ENCODE peak calls at places on chromosomes 2 and 18, in four cellular contexts. One of them, this sample, is unnamed.

GRCh38 chr18:70429847-70430500 is 141.1 kb downstream of the SOCS6 start:
- DNase-seq in HepG2: no peak
- DNase-seq in K562: no peak
- DNase-seq in GM12878: no peak
- DNase-seq in this sample: no peak

GRCh38 chr2:60391250-60392013 is 162.0 kb downstream of the BCL11A start:
- DNase-seq in HepG2: no peak
- DNase-seq in K562: no peak
- DNase-seq in GM12878: no peak
- DNase-seq in this sample: no peak

GRCh38 chr2:238703436-238703835 is 144.4 kb upstream of the TWIST2 start:
- DNase-seq in K562: no peak
- DNase-seq in HepG2: no peak
- DNase-seq in GM12878: no peak
- DNase-seq in this sample: no peak

GRCh38 chr2:105797298-105797819 is 52.6 kb downstream of the NCK2 start:
- DNase-seq in HepG2: peak
- DNase-seq in K562: peak
- DNase-seq in GM12878: peak
- DNase-seq in this sample: no peak

GRCh38 chr2:190599073-190599472 is 49.8 kb upstream of the NAB1 start:
- DNase-seq in GM12878: no peak
- DNase-seq in HepG2: no peak
- DNase-seq in K562: no peak
- DNase-seq in this sample: no peak

GRCh38 chr2:204152616-204153015 is 216.1 kb downstream of the ICOS start:
- DNase-seq in GM12878: no peak
- DNase-seq in HepG2: no peak
- DNase-seq in K562: no peak
- DNase-seq in this sample: no peak

GRCh38 chr18:54117853-54118773 is 106.4 kb downstream of the MBD2 start:
- DNase-seq in GM12878: no peak
- DNase-seq in HepG2: no peak
- DNase-seq in K562: no peak
- DNase-seq in this sample: no peak

GRCh38 chr2:149000168-149000938 is 38.1 kb upstream of the LYPD6B start:
- DNase-seq in K562: no peak
- DNase-seq in GM12878: no peak
- DNase-seq in HepG2: no peak
- DNase-seq in this sample: no peak

GRCh38 chr2:11539317-11540147 is 5.7 kb downstream of the GREB1 start:
- DNase-seq in HepG2: peak
- DNase-seq in GM12878: no peak
- DNase-seq in K562: no peak
- DNase-seq in this sample: no peak

GRCh38 chr18:65527879-65528633 is 222.8 kb upstream of the CDH7 start:
- DNase-seq in GM12878: no peak
- DNase-seq in K562: no peak
- DNase-seq in HepG2: no peak
- DNase-seq in this sample: no peak

GRCh38 chr2:203909192-203909945 is 27.2 kb upstream of the ICOS start:
- DNase-seq in GM12878: no peak
- DNase-seq in K562: peak
- DNase-seq in HepG2: peak
- DNase-seq in this sample: peak

GRCh38 chr2:240141736-240142135 is 1.3 kb upstream of the OTOS start:
- DNase-seq in HepG2: no peak
- DNase-seq in GM12878: no peak
- DNase-seq in K562: no peak
- DNase-seq in this sample: no peak

GRCh38 chr2:122491011-122491410 is 735.6 kb downstream of the TSN start:
- DNase-seq in GM12878: no peak
- DNase-seq in K562: no peak
- DNase-seq in HepG2: no peak
- DNase-seq in this sample: no peak

GRCh38 chr2:65749549-65749948 is 317.1 kb upstream of the SPRED2 start:
- DNase-seq in GM12878: no peak
- DNase-seq in HepG2: no peak
- DNase-seq in K562: no peak
- DNase-seq in this sample: no peak

GRCh38 chr2:133972786-133973185 is 281.1 kb upstream of the MGAT5 start:
- DNase-seq in GM12878: no peak
- DNase-seq in HepG2: no peak
- DNase-seq in K562: no peak
- DNase-seq in this sample: no peak

GRCh38 chr2:120352701-120353590 is 7.0 kb downstream of the INHBB start:
- DNase-seq in HepG2: no peak
- DNase-seq in GM12878: no peak
- DNase-seq in K562: no peak
- DNase-seq in this sample: no peak

GRCh38 chr18:28189400-28190239 is 12.7 kb upstream of the CDH2 start:
- DNase-seq in HepG2: peak
- DNase-seq in K562: peak
- DNase-seq in GM12878: peak
- DNase-seq in this sample: no peak

GRCh38 chr2:138846216-138846821 is 66.1 kb upstream of the NXPH2 start:
- DNase-seq in HepG2: peak
- DNase-seq in GM12878: no peak
- DNase-seq in K562: peak
- DNase-seq in this sample: peak

GRCh38 chr2:151437630-151438029 is 27.9 kb downstream of the RIF1 start:
- DNase-seq in GM12878: no peak
- DNase-seq in K562: peak
- DNase-seq in HepG2: no peak
- DNase-seq in this sample: no peak

GRCh38 chr2:240925191-240925575 is 19.0 kb downstream of the CROCC2 start:
- DNase-seq in HepG2: no peak
- DNase-seq in K562: no peak
- DNase-seq in GM12878: no peak
- DNase-seq in this sample: peak

GRCh38 chr2:23480991-23481797 is 96.2 kb downstream of the KLHL29 start:
- DNase-seq in K562: no peak
- DNase-seq in GM12878: no peak
- DNase-seq in HepG2: peak
- DNase-seq in this sample: peak

GRCh38 chr2:182918961-182919360 is 52.5 kb upstream of the FRZB start:
- DNase-seq in HepG2: no peak
- DNase-seq in K562: no peak
- DNase-seq in GM12878: no peak
- DNase-seq in this sample: no peak

GRCh38 chr2:169452080-169452479 is 27.2 kb upstream of the BBS5 start:
- DNase-seq in HepG2: peak
- DNase-seq in GM12878: no peak
- DNase-seq in K562: peak
- DNase-seq in this sample: peak

GRCh38 chr2:195659114-195659513 is 2.1 kb downstream of the SLC39A10 start:
- DNase-seq in HepG2: no peak
- DNase-seq in GM12878: no peak
- DNase-seq in K562: peak
- DNase-seq in this sample: no peak

GRCh38 chr2:185012643-185013042 is 414.3 kb downstream of the ZNF804A start:
- DNase-seq in HepG2: no peak
- DNase-seq in GM12878: no peak
- DNase-seq in K562: peak
- DNase-seq in this sample: no peak

DNA sequence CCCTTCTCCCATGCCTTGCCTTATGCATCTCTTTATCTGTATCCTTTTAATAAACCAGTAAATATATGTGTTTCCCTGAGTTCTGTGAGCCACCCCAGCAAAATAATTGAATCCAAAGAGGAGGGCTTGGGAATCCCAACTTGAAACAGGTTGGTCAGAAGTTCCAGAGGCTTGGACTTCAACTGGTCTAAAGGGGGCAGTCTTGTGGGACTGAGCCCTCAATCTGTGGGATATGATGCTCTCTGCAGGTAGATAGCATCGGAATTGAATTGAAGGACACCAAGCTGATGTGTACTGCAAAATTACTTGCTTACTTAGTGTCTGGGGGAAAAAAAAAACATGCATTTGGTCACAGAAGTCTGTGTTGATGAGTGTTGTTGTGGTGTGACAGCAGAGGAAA is 1033.5 kb upstream of the TMEFF2 start:
- DNase-seq in K562: no peak
- DNase-seq in HepG2: no peak
- DNase-seq in GM12878: no peak
- DNase-seq in this sample: no peak
- TF ChIP-seq EP300 in K562: no peak
- TF ChIP-seq EP300 in HepG2: no peak
- TF ChIP-seq EP300 in GM12878: no peak
- TF ChIP-seq EP300 in this sample: no peak

DNA sequence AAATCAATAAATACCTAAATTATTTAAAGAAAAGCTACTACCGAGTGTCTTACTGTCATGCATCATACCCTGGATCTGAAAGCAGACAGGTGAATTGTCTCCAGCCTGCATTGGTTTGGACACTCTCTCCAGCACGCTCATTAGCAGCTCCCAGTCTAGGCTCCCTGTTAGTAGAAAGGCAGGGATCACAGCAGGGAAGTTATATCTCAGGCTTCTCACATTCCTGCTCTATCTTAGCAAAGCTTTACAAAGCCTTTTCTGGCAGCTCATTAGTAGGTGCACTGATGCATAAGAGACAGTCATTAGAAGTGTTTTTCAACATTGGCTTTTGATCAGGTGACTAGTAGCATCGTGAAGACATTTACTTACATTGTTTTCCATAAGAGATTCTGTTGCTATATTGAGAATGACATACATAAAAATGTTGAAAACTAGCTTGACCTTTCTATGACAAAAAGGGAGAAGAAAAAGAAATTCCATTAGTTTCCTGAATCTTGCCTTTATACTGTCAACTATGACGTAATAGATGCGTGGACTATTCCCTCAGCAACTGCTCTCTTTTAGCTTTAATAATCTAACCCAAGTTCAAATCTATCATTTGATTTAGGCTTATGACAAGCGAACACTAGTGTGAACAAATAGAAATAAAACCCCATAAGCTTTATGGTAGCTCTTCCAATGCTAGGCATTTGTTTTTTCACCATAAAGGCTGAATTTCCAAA is 408.7 kb upstream of the KCNH7 start:
- DNase-seq in GM12878: no peak
- DNase-seq in K562: no peak
- DNase-seq in HepG2: no peak
- DNase-seq in this sample: no peak
- TF ChIP-seq CHD4 in GM12878: no peak
- TF ChIP-seq CHD4 in K562: no peak
- TF ChIP-seq CHD4 in HepG2: no peak
- TF ChIP-seq CHD4 in this sample: no peak

GRCh38 chr18:50131591-50131990 is 63.4 kb downstream of the MYO5B start:
- DNase-seq in K562: no peak
- DNase-seq in HepG2: no peak
- DNase-seq in GM12878: peak
- DNase-seq in this sample: no peak
- TF ChIP-seq EP300 in K562: no peak
- TF ChIP-seq EP300 in HepG2: no peak
- TF ChIP-seq EP300 in GM12878: peak
- TF ChIP-seq EP300 in this sample: no peak

DNA sequence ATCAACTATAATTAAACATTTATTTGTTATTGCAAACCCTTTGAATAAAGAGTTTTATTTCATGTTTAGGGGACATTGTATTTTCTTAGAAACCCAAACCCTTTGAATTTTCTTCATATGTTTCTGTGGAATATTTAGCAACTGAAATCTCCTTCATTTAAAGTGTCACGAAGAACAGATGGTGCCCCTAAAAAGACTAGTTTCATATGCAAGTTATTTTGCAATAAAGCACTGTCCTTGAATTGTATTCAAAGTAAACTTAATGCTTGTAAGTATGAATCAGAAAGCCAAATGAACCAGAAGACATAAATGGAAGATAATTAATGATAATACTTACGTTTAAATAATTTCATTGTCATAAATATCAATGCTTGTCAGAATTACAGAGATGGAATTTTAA is 151.9 kb upstream of the CWC22 start:
- DNase-seq in GM12878: no peak
- DNase-seq in HepG2: no peak
- DNase-seq in K562: no peak
- DNase-seq in this sample: no peak
- TF ChIP-seq CHD4 in GM12878: no peak
- TF ChIP-seq CHD4 in HepG2: no peak
- TF ChIP-seq CHD4 in K562: no peak
- TF ChIP-seq CHD4 in this sample: no peak

GRCh38 chr2:113219092-113219441 is 45.3 kb downstream of the PSD4 start:
- DNase-seq in GM12878: no peak
- DNase-seq in K562: no peak
- DNase-seq in HepG2: no peak
- DNase-seq in this sample: no peak

GRCh38 chr2:113216891-113217454 is 43.2 kb downstream of the PSD4 start:
- DNase-seq in K562: no peak
- DNase-seq in HepG2: no peak
- DNase-seq in GM12878: no peak
- DNase-seq in this sample: no peak

GRCh38 chr2:113218283-113219091 is 44.7 kb downstream of the PSD4 start:
- DNase-seq in HepG2: peak
- DNase-seq in K562: no peak
- DNase-seq in GM12878: no peak
- DNase-seq in this sample: peak

GRCh38 chr2:113216321-113216720 is 42.5 kb downstream of the PSD4 start:
- DNase-seq in K562: no peak
- DNase-seq in GM12878: no peak
- DNase-seq in HepG2: no peak
- DNase-seq in this sample: no peak

DNA sequence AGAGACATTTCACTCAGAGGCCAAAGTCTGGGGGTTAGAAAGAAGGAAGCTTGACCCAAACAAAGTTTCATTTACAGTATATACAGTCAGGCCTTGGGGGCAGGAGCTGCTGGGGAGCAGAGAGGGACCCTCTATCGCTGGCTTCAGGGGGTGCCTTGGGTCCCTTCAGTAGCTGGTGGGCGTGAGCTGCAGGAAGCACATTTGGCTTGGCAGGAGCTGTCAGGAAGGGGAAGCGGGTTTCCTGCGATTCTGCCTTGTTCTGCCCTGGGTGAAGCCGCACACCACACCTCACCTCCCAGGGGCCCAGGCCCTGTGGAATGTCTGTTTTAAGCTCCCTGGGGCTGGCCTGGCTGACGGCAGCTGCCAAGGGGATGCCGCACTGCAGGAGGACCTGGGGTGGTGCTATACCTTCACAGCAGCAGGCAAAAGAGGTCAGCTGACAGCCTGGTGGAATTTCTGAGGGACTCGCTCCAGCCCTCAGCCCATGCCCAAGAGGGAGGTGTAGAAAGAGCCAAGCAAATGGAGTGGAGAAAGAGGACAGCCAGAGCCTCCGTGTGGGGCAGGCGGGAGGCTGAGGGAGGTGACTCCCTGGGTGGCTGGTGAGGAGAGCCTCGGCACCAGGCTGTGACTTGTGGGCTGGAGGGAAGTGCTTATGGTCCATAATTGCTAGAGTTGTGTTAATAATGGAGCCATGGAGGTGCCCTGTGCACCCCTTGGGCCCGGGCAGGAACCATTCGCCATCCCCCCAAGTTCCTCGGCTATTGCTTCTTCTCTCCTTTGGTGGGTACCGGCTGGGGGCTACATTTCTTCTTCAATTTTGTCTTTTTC is 43.9 kb downstream of the PSD4 start:
- DNase-seq in GM12878: no peak
- DNase-seq in HepG2: peak
- DNase-seq in K562: no peak
- DNase-seq in this sample: no peak
- TF ChIP-seq EP300 in GM12878: no peak
- TF ChIP-seq EP300 in HepG2: no peak
- TF ChIP-seq EP300 in K562: no peak
- TF ChIP-seq EP300 in this sample: no peak

GRCh38 chr2:118738524-118739308 is 108.7 kb downstream of the EN1 start:
- DNase-seq in K562: peak
- DNase-seq in GM12878: no peak
- DNase-seq in HepG2: peak
- DNase-seq in this sample: peak
- TF ChIP-seq CHD4 in K562: no peak
- TF ChIP-seq CHD4 in GM12878: no peak
- TF ChIP-seq CHD4 in HepG2: no peak
- TF ChIP-seq CHD4 in this sample: no peak

This sample was measured in A549.